ENCODE peak calls at places on chromosomes 16 and 17, in ten cellular contexts. M, P, C, H, N, E, Q, R, B and S are unnamed samples.

GRCh38 chr17:22272363-22273146 is 580.2 kb downstream of the KCNJ18 start:
- DNase-seq in Q (no peak), P (no peak), C (no peak), R (no peak), M (no peak), H (no peak), N (no peak), B (no peak), E (no peak), S (no peak)

GRCh38 chr17:63635313-63635712 is 13.1 kb downstream of the MAP3K3 start:
- DNase-seq in B (no peak), P (no peak), H (no peak), N (no peak), E (no peak), C (no peak), R (no peak), M (no peak), Q (no peak), S (no peak)

GRCh38 chr17:47983492-47984223 is 12.7 kb downstream of the CDK5RAP3 start:
- DNase-seq in E (no peak), P (no peak), B (no peak), C (no peak), N (no peak), R (no peak), Q (no peak), M (no peak), H (no peak), S (no peak)

GRCh38 chr16:68382296-68382718 is 66.0 kb downstream of the SMPD3 start:
- DNase-seq in E (no peak), B (no peak), P (no peak), R (no peak), N (no peak), H (no peak), Q (no peak), C (peak; percentile 27), M (no peak), S (peak; percentile 50)

GRCh38 chr17:82282239-82283207 is 9.0 kb upstream of the CSNK1D start:
- DNase-seq in B (no peak), C (no peak), Q (no peak), P (no peak), R (no peak), M (no peak), N (no peak), E (no peak), H (no peak), S (no peak)

GRCh38 chr17:38598536-38598935 is 7.2 kb downstream of the SRCIN1 start:
- DNase-seq in R (no peak), N (peak; percentile 91), Q (no peak), P (no peak), H (no peak), C (peak; percentile 89), M (no peak), B (no peak), E (peak; percentile 89), S (no peak)

GRCh38 chr16:51888534-51888933 is 658.4 kb downstream of the TOX3 start:
- DNase-seq in R (no peak), E (no peak), H (no peak), C (no peak), M (no peak), B (no peak), N (no peak), P (no peak), Q (no peak), S (no peak)

GRCh38 chr17:72219136-72219823 is 98.5 kb downstream of the SOX9 start:
- DNase-seq in R (no peak), B (no peak), M (no peak), C (no peak), N (no peak), Q (no peak), P (no peak), E (no peak), H (no peak), S (no peak)

GRCh38 chr17:11986939-11987329 is 10.3 kb downstream of the ZNF18 start:
- DNase-seq in M (no peak), R (no peak), P (no peak), Q (no peak), C (peak; percentile 66), H (no peak), E (no peak), N (no peak), B (no peak), S (no peak)